ENCODE peak calls at places on chromosomes 12 and 14, in six cellular contexts. M, C, B, V, Y and Q are unnamed samples.

GRCh38 chr14:99242816-99243795 is 28.9 kb downstream of the BCL11B start:
- DNase-seq in Y (no peak), V (no peak), C (no peak), M (no peak), B (no peak), Q (no peak)

GRCh38 chr12:124453419-124454351 is 113.7 kb downstream of the NCOR2 start:
- DNase-seq in V (no peak), B (peak; percentile 95), C (peak; percentile 96), M (peak; percentile 63), Y (peak; percentile 34), Q (no peak)

GRCh38 chr14:68787235-68787727 is 5.6 kb downstream of the ZFP36L1 start:
- DNase-seq in V (no peak), Y (no peak), C (peak; percentile 34), B (peak; percentile 66), M (peak; percentile 51), Q (peak; percentile 12)

GRCh38 chr12:63889236-63889635 is 44.7 kb downstream of the SRGAP1 start:
- DNase-seq in B (no peak), C (no peak), V (no peak), M (no peak), Y (no peak), Q (no peak)

GRCh38 chr14:73269729-73270651 is 32.7 kb downstream of the PAPLN start:
- DNase-seq in M (peak; percentile 44), Y (no peak), B (peak; percentile 66), C (peak; percentile 65), V (no peak), Q (peak; percentile 53)

GRCh38 chr12:13942826-13943225 is 38.6 kb downstream of the GRIN2B start:
- DNase-seq in Y (no peak), V (no peak), M (no peak), B (no peak), C (no peak), Q (no peak)

GRCh38 chr14:35147711-35148110 is 25.4 kb downstream of the PRORP start:
- DNase-seq in M (no peak), B (no peak), Y (no peak), C (no peak), V (no peak), Q (no peak)

GRCh38 chr12:119412811-119413794 is 78.6 kb downstream of the CCDC60 start:
- DNase-seq in C (peak; percentile 53), V (peak; percentile 20), Y (peak; percentile 1), M (peak; percentile 27), B (peak; percentile 84), Q (peak; percentile 83)

GRCh38 chr12:62347922-62348650 is 87.9 kb downstream of the USP15 start:
- DNase-seq in V (no peak), C (no peak), M (no peak), Y (peak; percentile 31), B (no peak), Q (no peak)

GRCh38 chr12:47190271-47190750 is 110.6 kb upstream of the AMIGO2 start:
- DNase-seq in B (no peak), Y (no peak), C (no peak), V (peak; percentile 47), M (no peak), Q (no peak)

GRCh38 chr12:122155705-122156104 is 18.3 kb downstream of the IL31 start:
- DNase-seq in M (no peak), V (no peak), Y (no peak), B (no peak), C (no peak), Q (no peak)

GRCh38 chr12:9235519-9235918 is 27.3 kb upstream of the PZP start:
- DNase-seq in M (no peak), B (no peak), Y (no peak), V (no peak), C (no peak), Q (no peak)

GRCh38 chr14:96686126-96686525 is 111.1 kb upstream of the VRK1 start:
- DNase-seq in M (no peak), C (no peak), V (no peak), B (no peak), Y (no peak), Q (no peak)

GRCh38 chr14:64812412-64812811 is 67.3 kb downstream of the SPTB start:
- DNase-seq in M (no peak), Y (no peak), V (no peak), C (no peak), B (no peak), Q (peak; percentile 54)

GRCh38 chr12:66137937-66138336 is 7.4 kb upstream of the LLPH start:
- DNase-seq in M (no peak), V (no peak), B (no peak), C (no peak), Y (no peak), Q (no peak)

GRCh38 chr14:99734406-99735051 is 50.4 kb downstream of the CYP46A1 start:
- DNase-seq in Y (no peak), M (peak; percentile 17), V (no peak), B (no peak), C (peak; percentile 26), Q (peak; percentile 13)

GRCh38 chr14:61470954-61471279 is 149.5 kb downstream of the PRKCH start:
- DNase-seq in B (no peak), C (no peak), Y (no peak), V (no peak), M (no peak), Q (no peak)

GRCh38 chr14:61472025-61472672 is 150.8 kb downstream of the PRKCH start:
- DNase-seq in V (peak; percentile 84), M (no peak), Y (peak; percentile 96), C (peak; percentile 55), B (no peak), Q (no peak)

GRCh38 chr14:61471297-61471980 is 150.1 kb downstream of the PRKCH start:
- DNase-seq in Y (no peak), M (no peak), C (no peak), V (no peak), B (no peak), Q (no peak)

GRCh38 chr14:61469771-61470170 is 148.4 kb downstream of the PRKCH start:
- DNase-seq in M (no peak), C (no peak), B (no peak), V (no peak), Y (no peak), Q (no peak)

DNA sequence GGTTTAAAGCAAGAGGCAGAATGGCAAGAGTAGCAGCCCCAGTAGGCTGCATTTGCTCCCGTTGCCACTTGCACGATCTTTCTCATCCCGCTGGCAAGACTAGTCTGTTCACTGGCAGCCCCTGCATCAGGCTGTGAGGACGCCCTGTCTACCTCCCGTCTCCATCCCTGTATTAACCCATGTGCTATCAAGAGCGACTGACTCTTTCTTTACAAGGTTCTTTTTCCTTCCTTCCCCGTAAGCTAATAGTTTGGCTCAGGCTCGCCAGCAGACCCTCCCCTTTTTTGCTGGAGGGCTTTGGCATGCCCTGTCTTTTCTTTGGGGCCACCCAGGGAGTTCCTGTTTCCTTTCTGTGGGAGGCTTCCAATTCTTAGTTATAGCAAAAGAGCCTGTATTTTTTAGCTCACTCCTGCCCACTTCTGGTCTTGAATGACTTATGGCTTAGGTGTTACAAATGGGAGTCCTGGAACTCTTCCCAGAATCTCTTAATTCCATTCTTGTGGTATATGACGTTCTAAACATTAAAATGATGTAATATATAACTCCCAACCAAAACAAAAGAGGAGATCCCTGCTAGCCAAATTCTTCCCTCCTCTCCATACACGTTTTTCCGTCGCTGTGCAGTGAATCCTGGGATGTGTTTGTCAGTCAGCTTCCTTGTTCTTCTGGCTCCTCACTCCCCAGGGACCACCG is 149.0 kb downstream of the PRKCH start:
- DNase-seq in V (no peak), B (no peak), Y (peak; percentile 70), M (no peak), C (peak; percentile 63), Q (peak; percentile 38)
- TF ChIP-seq CTCF in V (peak; percentile 43), B (peak; percentile 48), Y (peak; percentile 35), M (peak; percentile 4), C (no peak), Q (no peak)

GRCh38 chr14:24440606-24441399 is 1.8 kb downstream of the SDR39U1 start:
- DNase-seq in M (no peak), Y (no peak), B (no peak), C (no peak), V (no peak), Q (no peak)

GRCh38 chr14:24441485-24441884 is 1.1 kb downstream of the SDR39U1 start:
- DNase-seq in V (no peak), C (no peak), B (no peak), Y (no peak), M (no peak), Q (no peak)

GRCh38 chr14:24441904-24442239 is 704 bp downstream of the SDR39U1 start:
- DNase-seq in C (no peak), M (no peak), V (no peak), B (no peak), Y (no peak), Q (no peak)

GRCh38 chr14:24443053-24443683 is 592 bp upstream of the SDR39U1 start:
- DNase-seq in Y (no peak), C (no peak), V (no peak), M (no peak), B (no peak), Q (no peak)

GRCh38 chr14:24442240-24443052 is at the start of gene SDR39U1:
- DNase-seq in B (peak; percentile 99), C (peak; percentile 98), V (peak; percentile 89), M (peak; percentile 97), Y (peak; percentile 98), Q (peak; percentile 96)
- TF ChIP-seq CTCF in B (no peak), C (no peak), V (peak; percentile 3), M (peak; percentile 3), Y (no peak), Q (no peak)

GRCh38 chr12:4201333-4202105 is 72.0 kb upstream of the CCND2 start:
- DNase-seq in Y (no peak), C (no peak), B (peak; percentile 44), M (no peak), V (no peak), Q (no peak)
- TF ChIP-seq CTCF in Y (no peak), C (no peak), B (no peak), M (no peak), V (no peak), Q (no peak)

GRCh38 chr12:108021129-108021528 is 108.0 kb upstream of the WSCD2 start:
- DNase-seq in M (no peak), V (no peak), B (no peak), C (no peak), Y (no peak), Q (no peak)

GRCh38 chr12:108021949-108022522 is 107.1 kb upstream of the WSCD2 start:
- DNase-seq in B (no peak), M (no peak), V (no peak), C (no peak), Y (no peak), Q (no peak)

GRCh38 chr12:108017658-108018057 is 111.4 kb upstream of the WSCD2 start:
- DNase-seq in B (no peak), V (no peak), C (no peak), M (no peak), Y (no peak), Q (no peak)

DNA sequence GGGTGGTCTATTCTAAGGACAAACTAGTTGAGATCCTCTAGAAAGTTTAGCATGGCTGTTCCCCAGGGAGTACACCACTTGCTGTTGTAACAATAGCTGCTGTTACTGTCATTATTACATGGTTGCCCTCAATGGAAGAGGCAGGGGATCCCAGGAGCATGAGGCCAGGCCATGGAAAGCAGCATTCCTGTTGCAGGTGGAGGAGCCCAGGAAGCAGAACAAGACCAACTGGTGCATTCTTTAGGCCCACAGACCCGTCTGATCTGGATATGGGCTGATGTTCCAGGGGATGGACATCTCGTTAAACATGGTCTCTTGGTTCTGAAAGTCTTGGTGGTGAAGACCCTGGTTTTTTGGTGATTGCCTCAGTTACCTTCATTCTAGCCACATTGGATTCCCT is 109.2 kb upstream of the WSCD2 start:
- DNase-seq in M (no peak), B (no peak), C (no peak), Y (no peak), V (no peak), Q (no peak)
- TF ChIP-seq CTCF in M (no peak), B (no peak), C (no peak), Y (no peak), V (no peak), Q (no peak)